ENCODE peak calls at places on chromosomes 1 and 21, in four cellular contexts. T is coronary artery, N is IMR-90, U is psoas muscle. H is an unnamed sample.

GRCh38 chr1:58204284-58204683 is 342.2 kb downstream of the OMA1 start:
- DNase-seq in T (no peak), U (no peak), N (no peak), H (no peak)

GRCh38 chr1:246987083-246987690 is 20.7 kb downstream of the ZNF695 start:
- DNase-seq in N (no peak), U (no peak), T (no peak), H (no peak)

GRCh38 chr1:109624215-109625010 is 4.8 kb downstream of the AMPD2 start:
- DNase-seq in T (no peak), N (no peak), U (no peak), H (peak)

GRCh38 chr1:42998381-42998780 is 39.7 kb upstream of the SLC2A1 start:
- DNase-seq in U (no peak), N (peak), T (no peak), H (no peak)

GRCh38 chr1:7199077-7199779 is 414.0 kb downstream of the CAMTA1 start:
- DNase-seq in N (no peak), T (no peak), U (no peak), H (no peak)

GRCh38 chr1:241357366-241358305 is 631 bp upstream of the RGS7 start:
- DNase-seq in N (no peak), T (no peak), U (no peak), H (no peak)

GRCh38 chr1:210239295-210240155 is 6.9 kb downstream of the SERTAD4 start:
- DNase-seq in T (no peak), N (peak), U (no peak), H (no peak)

GRCh38 chr21:37281993-37282392 is 14.9 kb upstream of the VPS26C start:
- DNase-seq in U (no peak), T (no peak), N (no peak), H (no peak)

GRCh38 chr1:33443705-33444180 is 12.8 kb upstream of the PHC2 start:
- DNase-seq in U (peak), T (no peak), N (no peak), H (no peak)

GRCh38 chr1:208207388-208208131 is 36.6 kb downstream of the PLXNA2 start:
- DNase-seq in N (peak), T (peak), U (peak), H (peak)

GRCh38 chr1:150234647-150235435 is 1.1 kb downstream of the ANP32E start:
- DNase-seq in U (peak), N (peak), T (peak), H (peak)

GRCh38 chr1:150236614-150236934 is 662 bp upstream of the ANP32E start:
- DNase-seq in U (no peak), T (no peak), N (no peak), H (no peak)

GRCh38 chr1:150235436-150235851 is 468 bp downstream of the ANP32E start:
- DNase-seq in U (no peak), T (no peak), N (no peak), H (no peak)

GRCh38 chr1:150237746-150238145 is 1.8 kb upstream of the ANP32E start:
- DNase-seq in U (no peak), T (no peak), N (no peak), H (no peak)

DNA sequence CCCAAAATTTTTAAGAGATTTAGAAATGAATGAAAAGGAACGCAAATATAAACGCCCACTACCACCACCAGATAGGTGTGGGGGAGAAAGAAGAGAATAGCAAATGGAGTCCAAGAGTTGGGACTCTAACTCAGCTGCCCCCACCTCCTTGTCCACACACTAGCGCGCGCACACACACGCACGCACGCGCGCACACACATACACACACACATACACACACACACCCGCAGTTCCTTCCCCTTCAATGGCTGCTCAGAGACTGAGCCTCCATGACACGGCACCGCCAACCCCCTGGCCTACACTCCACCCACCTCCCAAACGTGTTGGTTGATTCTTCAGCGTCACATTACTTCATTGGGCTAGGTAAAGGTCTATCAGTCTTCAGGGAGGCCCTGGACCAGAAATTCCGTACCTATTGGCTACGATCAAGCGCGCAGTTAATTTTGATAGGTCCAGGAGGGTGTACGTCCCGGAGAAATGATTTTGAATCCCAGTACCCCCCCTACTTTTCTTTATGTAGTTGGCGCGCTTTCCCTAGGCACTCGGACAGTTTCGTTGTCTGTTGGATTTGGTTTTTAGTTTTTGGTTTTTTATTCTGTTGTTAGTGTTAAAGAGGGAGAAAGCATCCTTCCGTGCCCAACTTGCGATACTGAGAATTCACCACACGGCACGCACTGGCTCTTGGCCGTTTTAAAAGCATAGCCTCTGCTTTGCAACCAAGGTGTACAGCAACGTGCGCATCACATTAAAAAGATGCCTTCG is at the start of gene ANP32E:
- DNase-seq in N (peak), U (peak), T (peak), H (peak)
- TF ChIP-seq CTCF in N (peak), U (peak), T (no peak), H (no peak)

GRCh38 chr1:9758559-9759121 is 65.1 kb downstream of the CLSTN1 start:
- DNase-seq in T (no peak), N (no peak), U (no peak), H (no peak)
- H3K27ac ChIP-seq in T (no peak), N (no peak), U (no peak), H (peak)

DNA sequence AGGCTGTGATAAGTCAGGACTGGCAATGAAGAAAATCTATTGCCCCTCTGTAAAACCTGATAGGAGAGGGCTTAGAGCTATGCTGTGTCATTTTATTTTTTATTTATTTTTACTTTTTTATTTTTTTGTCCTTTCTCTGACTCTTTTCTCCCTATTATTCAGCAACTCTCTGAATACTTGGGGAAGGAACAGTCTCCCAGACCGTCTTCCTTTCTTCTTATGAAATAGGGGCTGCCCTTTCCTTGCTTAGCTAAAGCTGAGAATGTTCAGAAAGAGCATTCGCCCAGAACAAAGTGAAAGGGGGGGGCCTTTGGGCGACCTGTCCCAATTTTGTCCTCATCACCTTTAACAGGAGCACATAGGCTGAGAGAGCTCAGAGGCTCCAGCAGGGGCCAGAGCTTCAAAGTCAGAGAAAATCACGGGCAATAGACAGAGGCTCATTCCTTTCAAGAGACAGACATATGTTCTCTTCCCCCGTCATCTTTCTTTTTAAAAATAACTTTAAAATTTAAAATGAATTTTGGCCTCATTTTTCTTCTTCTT is 80.9 kb downstream of the RNF220 start:
- DNase-seq in T (no peak), N (no peak), U (no peak), H (no peak)
- H3K4me3 ChIP-seq in T (no peak), N (no peak), U (peak), H (no peak)

GRCh38 chr1:63920154-63921117 is 146.6 kb downstream of the ROR1 start:
- DNase-seq in U (no peak), T (no peak), N (peak), H (peak)
- TF ChIP-seq CTCF in U (peak), T (no peak), N (peak), H (no peak)

GRCh38 chr1:3625151-3625907 is 514 bp downstream of the TPRG1L start:
- DNase-seq in N (peak), T (no peak), U (peak), H (no peak)
- H3K27ac ChIP-seq in N (peak), T (peak), U (peak), H (peak)

GRCh38 chr1:93878889-93879586 is at the start of gene DNTTIP2:
- DNase-seq in N (peak), U (peak), T (peak), H (peak)

GRCh38 chr1:93878501-93878888 is 511 bp downstream of the DNTTIP2 start:
- DNase-seq in U (peak), T (peak), N (peak), H (peak)

GRCh38 chr1:93874025-93874651 is 4.9 kb downstream of the DNTTIP2 start:
- DNase-seq in T (no peak), N (peak), U (no peak), H (no peak)

GRCh38 chr1:93877529-93877928 is 1.5 kb downstream of the DNTTIP2 start:
- DNase-seq in N (no peak), U (no peak), T (no peak), H (no peak)

GRCh38 chr1:93876284-93876683 is 2.7 kb downstream of the DNTTIP2 start:
- DNase-seq in N (no peak), T (no peak), U (no peak), H (no peak)
- H3K4me3 ChIP-seq in N (no peak), T (peak), U (peak), H (no peak)

GRCh38 chr1:188706742-188707141 is 1770.9 kb downstream of the BRINP3 start:
- DNase-seq in U (no peak), N (peak), T (no peak), H (no peak)
- TF ChIP-seq CTCF in U (no peak), N (no peak), T (no peak), H (no peak)

DNA sequence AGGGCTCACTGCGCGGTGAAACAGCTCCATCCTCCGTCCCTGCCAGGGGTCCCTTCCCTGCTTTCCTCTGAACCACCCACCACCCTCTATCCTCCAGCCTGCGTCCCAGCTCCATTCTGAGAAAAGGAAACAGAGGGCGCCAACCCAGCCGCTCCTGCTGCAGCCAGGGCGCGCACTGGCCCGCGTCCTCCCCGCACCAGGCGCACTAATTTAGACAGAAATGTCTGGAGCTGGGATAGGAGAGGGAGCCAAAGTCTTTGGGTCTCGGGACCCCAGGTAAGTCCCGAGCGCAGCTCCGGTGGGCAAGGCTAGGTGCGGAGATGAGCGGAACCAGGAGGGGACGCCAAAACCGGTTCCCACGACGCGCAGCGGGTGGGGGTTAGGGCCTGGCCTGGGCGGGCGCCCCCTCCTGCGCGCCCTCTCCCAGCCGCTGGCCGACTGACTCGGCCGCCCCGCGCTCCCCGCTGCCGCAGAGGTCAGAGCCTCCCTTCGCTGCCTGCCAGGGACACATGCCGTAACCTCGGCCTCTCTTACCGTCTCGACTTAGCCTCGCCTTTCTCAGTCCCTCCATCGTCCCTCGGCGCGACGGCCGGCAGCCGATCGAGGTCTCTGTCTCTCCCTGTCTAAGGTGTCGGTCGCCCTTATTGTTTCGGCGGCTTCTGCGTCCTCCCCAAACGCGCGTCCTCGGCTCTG is 2.0 kb downstream of the CAMK2N1 start:
- DNase-seq in U (peak), T (no peak), N (peak), H (no peak)
- H3K27ac ChIP-seq in U (no peak), T (no peak), N (peak), H (no peak)

DNA sequence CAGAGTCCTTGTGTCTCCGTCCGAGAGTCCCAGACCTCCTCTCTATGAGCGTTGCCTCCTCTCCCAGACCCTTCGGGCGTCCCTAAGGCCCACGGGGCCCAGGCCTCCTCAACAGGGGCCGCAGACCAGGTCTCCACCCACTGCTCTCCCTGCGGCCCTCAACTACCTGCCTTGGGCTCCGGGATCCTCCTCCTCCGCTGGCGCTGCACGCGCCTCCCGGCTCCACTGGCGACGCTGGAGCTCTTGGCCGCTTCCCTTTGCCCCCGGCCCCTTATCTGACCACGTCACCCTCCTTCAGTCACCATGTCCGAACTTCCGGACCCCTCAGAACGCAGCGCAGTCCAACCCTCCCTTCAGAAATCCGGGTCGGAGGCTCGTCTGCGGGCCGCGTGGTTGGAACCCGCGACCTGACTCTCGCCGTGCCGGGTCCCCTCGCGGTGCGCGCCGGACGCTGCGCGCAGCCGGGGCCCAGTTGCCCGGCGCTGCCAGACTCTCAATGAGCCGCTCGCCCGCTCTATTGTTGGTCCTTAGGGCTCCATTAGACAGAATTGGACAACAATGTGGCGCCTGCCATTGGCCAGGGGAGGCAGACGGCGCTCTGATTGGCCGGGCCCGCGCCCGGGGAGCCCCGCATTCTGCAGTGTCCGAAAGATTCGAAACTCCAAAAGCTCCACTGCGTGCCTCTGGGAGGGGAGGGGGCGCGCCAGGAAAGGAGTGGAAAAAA is at the start of gene DMRTA2:
- DNase-seq in U (no peak), N (no peak), T (no peak), H (no peak)
- H3K4me3 ChIP-seq in U (peak), N (peak), T (peak), H (no peak)

H was measured in lung.